ENCODE peak calls at places on chromosome 2, in four cellular contexts. F, Q, G and W are unnamed samples.

GRCh38 chr2:111671426-111672150 is 212.4 kb downstream of the ANAPC1 start:
- DNase-seq in F (peak; percentile 37), Q (no peak), G (peak; percentile 19), W (no peak)

GRCh38 chr2:29397039-29397438 is 281.8 kb downstream of the CLIP4 start:
- DNase-seq in F (no peak), Q (no peak), G (no peak), W (no peak)

GRCh38 chr2:9847140-9847539 is 3.9 kb downstream of the TAF1B start:
- DNase-seq in F (no peak), Q (no peak), G (no peak), W (no peak)

GRCh38 chr2:175461839-175462238 is 280.3 kb upstream of the ATP5MC3 start:
- DNase-seq in F (no peak), Q (no peak), G (no peak), W (no peak)

GRCh38 chr2:62745891-62746481 is 40.5 kb downstream of the EHBP1 start:
- DNase-seq in F (no peak), Q (no peak), G (no peak), W (no peak)

GRCh38 chr2:134583462-134583861 is 135.3 kb downstream of the TMEM163 start:
- DNase-seq in F (no peak), Q (no peak), G (no peak), W (no peak)

GRCh38 chr2:129912871-129913694 is 66.4 kb upstream of the RAB6C start:
- DNase-seq in F (no peak), Q (no peak), G (peak; percentile 32), W (peak; percentile 52)

GRCh38 chr2:2942225-2942624 is 435.4 kb downstream of the EIPR1 start:
- DNase-seq in F (no peak), Q (no peak), G (peak; percentile 17), W (no peak)

GRCh38 chr2:175621847-175622246 is 380.2 kb downstream of the LNPK start:
- DNase-seq in F (no peak), Q (no peak), G (no peak), W (no peak)

GRCh38 chr2:216987176-216987809 is 127.4 kb upstream of the TNP1 start:
- DNase-seq in F (no peak), Q (no peak), G (no peak), W (no peak)

GRCh38 chr2:216991563-216991962 is 131.7 kb upstream of the TNP1 start:
- DNase-seq in F (peak; percentile 4), Q (no peak), G (no peak), W (no peak)

GRCh38 chr2:216985658-216986141 is 125.8 kb upstream of the TNP1 start:
- DNase-seq in F (no peak), Q (no peak), G (peak; percentile 84), W (no peak)

GRCh38 chr2:216992056-216992455 is 132.2 kb upstream of the TNP1 start:
- DNase-seq in F (peak; percentile 23), Q (no peak), G (no peak), W (no peak)

DNA sequence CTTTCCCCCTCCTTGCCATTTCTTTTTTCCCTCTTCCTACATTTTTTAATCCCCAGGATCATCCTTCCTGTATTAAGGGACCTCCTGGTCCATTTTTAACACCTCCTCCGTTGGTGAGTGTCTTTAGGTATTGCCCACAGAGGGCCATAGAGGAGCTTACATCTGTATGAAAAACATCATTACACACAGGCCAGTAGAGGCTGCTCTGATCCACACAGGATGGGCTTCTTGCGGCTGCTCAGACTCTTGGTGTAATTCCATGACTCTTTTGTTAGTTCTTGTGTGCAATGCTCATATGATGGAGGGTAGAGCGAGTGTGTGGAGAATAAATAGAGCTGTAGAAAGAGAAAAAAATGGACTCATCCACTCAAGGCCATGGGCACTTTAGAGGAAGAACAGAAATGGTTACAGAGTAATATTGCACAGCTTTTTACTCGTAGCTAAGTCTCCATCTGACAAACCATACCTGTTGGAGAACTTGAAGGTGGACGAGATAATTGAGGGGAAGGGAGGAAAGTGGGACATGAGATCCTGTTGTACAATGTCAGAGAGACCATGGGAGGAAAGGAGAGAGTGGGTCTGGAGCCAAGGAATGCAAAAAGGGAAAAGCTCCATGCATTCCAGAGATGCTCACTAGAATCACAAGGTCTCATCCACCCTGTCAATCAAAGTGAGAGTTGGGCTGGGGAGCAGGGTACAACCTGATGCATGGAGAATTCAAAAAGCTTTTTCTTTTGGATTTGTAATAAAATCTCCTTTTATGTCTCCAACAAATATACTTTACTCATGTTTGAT is 129.7 kb upstream of the TNP1 start:
- DNase-seq in F (peak; percentile 39), Q (no peak), G (no peak), W (no peak)
- TF ChIP-seq CTCF in F (peak; percentile 24), Q (peak; percentile 4), G (peak; percentile 41), W (no peak)

GRCh38 chr2:100238471-100238870 is 83.8 kb downstream of the LONRF2 start:
- DNase-seq in F (no peak), Q (no peak), G (peak; percentile 67), W (no peak)
- TF ChIP-seq CTCF in F (no peak), Q (no peak), G (no peak), W (no peak)

DNA sequence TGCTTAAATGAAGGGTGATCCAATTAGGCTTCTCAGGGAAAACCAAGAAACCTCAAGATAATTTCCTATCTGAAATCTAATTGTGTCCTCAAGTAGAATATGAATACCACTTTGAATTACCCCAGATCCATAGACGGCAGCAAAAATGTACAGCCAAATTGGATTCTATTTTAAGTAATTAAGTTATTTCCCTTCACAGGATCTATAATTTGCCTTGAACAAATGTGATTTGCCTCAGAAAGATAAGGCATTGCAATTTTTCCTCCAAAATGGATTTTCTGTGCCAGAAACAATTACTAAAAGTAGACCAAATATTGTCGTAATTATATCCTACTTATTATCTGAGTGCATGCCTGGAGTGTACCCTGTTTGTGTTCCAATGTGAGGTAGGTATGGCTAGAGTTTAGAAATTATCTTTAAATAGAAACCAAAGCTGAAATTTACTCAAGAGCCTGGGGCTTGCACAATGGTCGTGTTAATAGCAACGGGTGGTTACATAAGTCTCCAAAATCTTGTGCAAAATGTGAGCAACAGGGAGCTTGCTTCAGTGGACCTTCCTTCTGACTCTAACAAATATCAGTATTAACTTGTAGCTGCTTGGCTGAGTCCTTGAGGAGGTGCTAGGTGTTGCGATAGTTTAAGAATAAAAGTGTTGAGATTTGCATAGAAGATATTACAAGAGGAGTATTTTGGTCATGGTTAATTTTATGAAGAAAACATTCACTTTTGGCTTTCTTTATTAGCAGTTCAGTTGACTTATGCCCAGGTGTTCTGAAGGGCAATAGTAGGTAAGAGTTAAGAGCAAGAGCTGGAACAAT is 4.8 kb downstream of the CXCR4 start:
- DNase-seq in F (no peak), Q (no peak), G (no peak), W (no peak)
- TF ChIP-seq CTCF in F (no peak), Q (no peak), G (no peak), W (no peak)

DNA sequence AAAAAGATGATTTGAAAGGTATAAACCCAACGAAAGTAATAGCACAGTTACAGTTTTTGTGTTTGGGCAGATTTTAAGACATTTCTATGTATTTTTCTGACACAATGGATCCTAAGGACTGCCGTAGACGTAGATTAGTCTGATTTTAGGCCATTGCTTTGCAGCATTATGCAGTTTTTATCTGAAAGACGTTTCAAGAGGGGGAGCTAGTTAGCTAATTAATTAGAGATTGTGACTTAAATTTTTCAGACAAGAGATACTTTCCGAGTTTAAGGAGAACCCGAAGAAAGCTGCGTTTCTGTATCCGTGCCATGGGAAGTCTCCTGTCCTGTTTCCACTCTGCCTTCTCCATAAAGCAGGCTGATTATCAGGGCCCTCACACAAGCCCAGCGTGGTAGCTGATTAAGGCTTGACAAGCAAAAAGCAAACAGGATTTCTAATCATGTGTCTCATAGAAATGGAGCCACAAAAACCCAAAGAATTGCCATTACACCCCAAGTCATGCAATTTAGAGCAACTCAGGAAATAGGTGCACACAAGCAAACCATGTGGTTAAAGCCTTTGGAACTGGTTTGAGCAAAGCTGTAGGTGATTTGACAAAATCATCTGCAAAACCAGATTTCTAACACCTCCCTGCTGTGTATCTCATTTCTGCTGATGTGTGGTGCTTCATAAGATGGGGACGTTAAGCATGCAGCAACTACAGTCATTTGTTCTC is 808.1 kb downstream of the RNF144A start:
- DNase-seq in F (peak; percentile 41), Q (no peak), G (peak; percentile 67), W (no peak)
- TF ChIP-seq CTCF in F (peak; percentile 4), Q (no peak), G (no peak), W (no peak)